ENCODE peak calls at places on chromosomes 1 and 21, in eight cellular contexts. One of them, this sample, is unnamed. For H3K4me1, the result is how much of the 10 kb centered on the place peaks cover.

GRCh38 chr1:234943801-234944402 is 184.7 kb downstream of the TOMM20 start:
- DNase-seq in uterus: no peak
- DNase-seq in adrenal gland: no peak
- DNase-seq in ovary: no peak
- DNase-seq in A549: no peak
- DNase-seq in endothelial cell of umbilical vein: no peak
- DNase-seq in GM12878: no peak
- DNase-seq in transverse colon: no peak
- DNase-seq in this sample: peak

GRCh38 chr1:44839561-44839960 is 3.5 kb downstream of the PTCH2 start:
- DNase-seq in adrenal gland: no peak
- DNase-seq in uterus: no peak
- DNase-seq in GM12878: no peak
- DNase-seq in A549: no peak
- DNase-seq in transverse colon: no peak
- DNase-seq in endothelial cell of umbilical vein: no peak
- DNase-seq in ovary: no peak
- DNase-seq in this sample: no peak

GRCh38 chr1:156768610-156769295 is 1.4 kb downstream of the PRCC start:
- DNase-seq in adrenal gland: no peak
- DNase-seq in endothelial cell of umbilical vein: no peak
- DNase-seq in ovary: no peak
- DNase-seq in GM12878: no peak
- DNase-seq in transverse colon: no peak
- DNase-seq in A549: no peak
- DNase-seq in uterus: no peak
- DNase-seq in this sample: no peak

GRCh38 chr1:85146972-85147359 is 53.9 kb downstream of the SYDE2 start:
- DNase-seq in uterus: no peak
- DNase-seq in endothelial cell of umbilical vein: no peak
- DNase-seq in adrenal gland: no peak
- DNase-seq in transverse colon: no peak
- DNase-seq in ovary: no peak
- DNase-seq in A549: no peak
- DNase-seq in GM12878: no peak
- DNase-seq in this sample: no peak

GRCh38 chr1:26471498-26472329 is 526 bp upstream of the HMGN2 start:
- DNase-seq in A549: peak
- DNase-seq in ovary: peak
- DNase-seq in GM12878: no peak
- DNase-seq in uterus: peak
- DNase-seq in endothelial cell of umbilical vein: peak
- DNase-seq in transverse colon: peak
- DNase-seq in adrenal gland: peak
- DNase-seq in this sample: peak

GRCh38 chr1:205061665-205062069 is 18.7 kb downstream of the CNTN2 start:
- DNase-seq in transverse colon: peak
- DNase-seq in uterus: peak
- DNase-seq in A549: peak
- DNase-seq in GM12878: peak
- DNase-seq in ovary: peak
- DNase-seq in endothelial cell of umbilical vein: peak
- DNase-seq in adrenal gland: peak
- DNase-seq in this sample: peak

GRCh38 chr1:218658899-218659298 is 313.8 kb downstream of the TGFB2 start:
- DNase-seq in ovary: no peak
- DNase-seq in endothelial cell of umbilical vein: peak
- DNase-seq in GM12878: no peak
- DNase-seq in uterus: no peak
- DNase-seq in transverse colon: no peak
- DNase-seq in A549: peak
- DNase-seq in adrenal gland: no peak
- DNase-seq in this sample: no peak

GRCh38 chr1:225541383-225541782 is 111.5 kb downstream of the ENAH start:
- DNase-seq in transverse colon: no peak
- DNase-seq in GM12878: no peak
- DNase-seq in endothelial cell of umbilical vein: no peak
- DNase-seq in adrenal gland: no peak
- DNase-seq in uterus: no peak
- DNase-seq in ovary: no peak
- DNase-seq in A549: no peak
- DNase-seq in this sample: no peak

GRCh38 chr21:35342440-35342839 is 293.3 kb upstream of the RUNX1 start:
- DNase-seq in endothelial cell of umbilical vein: no peak
- DNase-seq in uterus: no peak
- DNase-seq in ovary: no peak
- DNase-seq in transverse colon: no peak
- DNase-seq in A549: no peak
- DNase-seq in GM12878: peak
- DNase-seq in adrenal gland: no peak
- DNase-seq in this sample: no peak

GRCh38 chr1:26278303-26278702 is 1.6 kb upstream of the SH3BGRL3 start:
- DNase-seq in GM12878: no peak
- DNase-seq in ovary: no peak
- DNase-seq in transverse colon: peak
- DNase-seq in adrenal gland: no peak
- DNase-seq in A549: no peak
- DNase-seq in uterus: no peak
- DNase-seq in endothelial cell of umbilical vein: no peak
- DNase-seq in this sample: no peak

GRCh38 chr1:54888080-54888733 is 1.2 kb upstream of the DHCR24 start:
- DNase-seq in uterus: no peak
- DNase-seq in endothelial cell of umbilical vein: no peak
- DNase-seq in GM12878: no peak
- DNase-seq in ovary: no peak
- DNase-seq in A549: no peak
- DNase-seq in transverse colon: no peak
- DNase-seq in adrenal gland: no peak
- DNase-seq in this sample: peak

GRCh38 chr1:21870611-21871010 is 58.5 kb downstream of the LDLRAD2 start:
- DNase-seq in ovary: no peak
- DNase-seq in A549: no peak
- DNase-seq in endothelial cell of umbilical vein: no peak
- DNase-seq in GM12878: no peak
- DNase-seq in adrenal gland: no peak
- DNase-seq in transverse colon: no peak
- DNase-seq in uterus: no peak
- DNase-seq in this sample: no peak

GRCh38 chr1:203706444-203706843 is 58.5 kb upstream of the LAX1 start:
- DNase-seq in uterus: no peak
- DNase-seq in A549: no peak
- DNase-seq in transverse colon: no peak
- DNase-seq in GM12878: no peak
- DNase-seq in adrenal gland: no peak
- DNase-seq in endothelial cell of umbilical vein: no peak
- DNase-seq in ovary: no peak
- DNase-seq in this sample: no peak

GRCh38 chr1:42931108-42931539 is 27.5 kb downstream of the SLC2A1 start:
- DNase-seq in transverse colon: peak
- DNase-seq in adrenal gland: no peak
- DNase-seq in A549: peak
- DNase-seq in ovary: no peak
- DNase-seq in GM12878: peak
- DNase-seq in uterus: no peak
- DNase-seq in endothelial cell of umbilical vein: peak
- DNase-seq in this sample: peak

GRCh38 chr1:169340882-169341281 is 26.7 kb downstream of the NME7 start:
- DNase-seq in ovary: no peak
- DNase-seq in A549: no peak
- DNase-seq in uterus: no peak
- DNase-seq in transverse colon: no peak
- DNase-seq in GM12878: no peak
- DNase-seq in endothelial cell of umbilical vein: no peak
- DNase-seq in adrenal gland: no peak
- DNase-seq in this sample: no peak

GRCh38 chr1:60697204-60697994 is 385.0 kb upstream of the NFIA start:
- DNase-seq in A549: no peak
- DNase-seq in transverse colon: no peak
- DNase-seq in endothelial cell of umbilical vein: no peak
- DNase-seq in adrenal gland: no peak
- DNase-seq in GM12878: no peak
- DNase-seq in ovary: no peak
- DNase-seq in uterus: no peak
- DNase-seq in this sample: no peak

DNA sequence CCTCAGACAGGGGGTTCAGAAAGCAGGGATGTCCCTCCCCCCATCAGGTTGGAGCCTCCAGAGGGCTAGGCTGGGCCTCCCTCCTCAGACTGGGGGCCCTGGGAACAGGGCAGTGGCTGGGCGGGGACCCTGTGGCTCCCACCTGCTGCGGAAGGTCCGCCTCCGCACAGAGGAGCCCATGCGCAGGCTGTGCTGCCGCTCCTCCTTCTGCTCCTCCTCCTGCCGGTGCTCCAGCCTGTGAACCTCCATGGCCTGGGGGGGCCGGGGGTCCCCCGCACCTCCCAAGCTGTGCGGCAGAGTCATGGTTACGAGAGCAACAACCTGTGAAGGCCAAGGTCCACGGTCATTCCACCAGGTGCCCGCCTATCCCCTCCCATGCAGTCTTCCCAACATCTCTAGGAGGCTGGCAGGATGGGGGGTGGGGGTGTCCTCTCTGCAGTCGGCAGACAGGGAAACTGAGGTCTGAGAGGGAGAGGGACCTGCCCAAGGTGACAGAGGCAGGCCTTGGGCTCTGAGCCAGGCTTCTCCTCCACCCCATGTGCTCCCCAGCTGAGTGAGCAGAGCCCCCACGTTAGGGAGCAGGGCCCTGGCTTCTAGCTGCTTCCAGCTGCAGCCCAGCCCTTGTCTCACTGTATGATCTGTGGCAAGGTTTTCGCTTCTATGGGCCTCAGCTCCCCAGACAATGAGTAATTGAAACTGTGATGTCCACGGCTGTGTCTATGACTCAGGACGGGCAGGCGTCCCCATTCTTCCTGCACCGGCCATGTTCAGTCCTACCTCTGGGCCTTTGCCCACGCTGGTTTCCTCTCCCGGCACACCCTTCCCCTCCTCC is 3.4 kb downstream of the MYOM3 start:
- DNase-seq in GM12878: no peak
- DNase-seq in uterus: no peak
- DNase-seq in adrenal gland: peak
- DNase-seq in endothelial cell of umbilical vein: peak
- DNase-seq in A549: peak
- DNase-seq in ovary: no peak
- DNase-seq in transverse colon: peak
- DNase-seq in this sample: no peak
- TF ChIP-seq POLR2A in GM12878: no peak
- TF ChIP-seq POLR2A in uterus: no peak
- TF ChIP-seq POLR2A in adrenal gland: no peak
- TF ChIP-seq POLR2A in endothelial cell of umbilical vein: no peak
- TF ChIP-seq POLR2A in A549: peak
- TF ChIP-seq POLR2A in ovary: no peak
- TF ChIP-seq POLR2A in transverse colon: peak
- TF ChIP-seq POLR2A in this sample: no peak

GRCh38 chr1:101310484-101310883 is 73.7 kb downstream of the S1PR1 start:
- DNase-seq in adrenal gland: no peak
- DNase-seq in uterus: no peak
- DNase-seq in endothelial cell of umbilical vein: no peak
- DNase-seq in GM12878: no peak
- DNase-seq in ovary: no peak
- DNase-seq in transverse colon: no peak
- DNase-seq in A549: no peak
- DNase-seq in this sample: no peak
- H3K4me1 ChIP-seq in adrenal gland: under half
- H3K4me1 ChIP-seq in uterus: under half
- H3K4me1 ChIP-seq in endothelial cell of umbilical vein: under half
- H3K4me1 ChIP-seq in GM12878: half or more
- H3K4me1 ChIP-seq in ovary: under half
- H3K4me1 ChIP-seq in transverse colon: under half
- H3K4me1 ChIP-seq in A549: under half
- H3K4me1 ChIP-seq in this sample: under half

GRCh38 chr1:206504363-206504713 is 3.0 kb upstream of the RASSF5 start:
- DNase-seq in ovary: no peak
- DNase-seq in endothelial cell of umbilical vein: no peak
- DNase-seq in A549: no peak
- DNase-seq in uterus: no peak
- DNase-seq in adrenal gland: no peak
- DNase-seq in transverse colon: no peak
- DNase-seq in GM12878: no peak
- DNase-seq in this sample: no peak

GRCh38 chr1:206502403-206502802 is 4.9 kb upstream of the RASSF5 start:
- DNase-seq in uterus: no peak
- DNase-seq in ovary: no peak
- DNase-seq in GM12878: no peak
- DNase-seq in adrenal gland: no peak
- DNase-seq in endothelial cell of umbilical vein: no peak
- DNase-seq in A549: no peak
- DNase-seq in transverse colon: no peak
- DNase-seq in this sample: no peak

GRCh38 chr1:206502813-206503212 is 4.5 kb upstream of the RASSF5 start:
- DNase-seq in uterus: no peak
- DNase-seq in A549: no peak
- DNase-seq in ovary: no peak
- DNase-seq in transverse colon: no peak
- DNase-seq in adrenal gland: no peak
- DNase-seq in GM12878: no peak
- DNase-seq in endothelial cell of umbilical vein: no peak
- DNase-seq in this sample: no peak

GRCh38 chr1:206501881-206502280 is 5.5 kb upstream of the RASSF5 start:
- DNase-seq in endothelial cell of umbilical vein: no peak
- DNase-seq in A549: no peak
- DNase-seq in ovary: no peak
- DNase-seq in transverse colon: no peak
- DNase-seq in GM12878: no peak
- DNase-seq in adrenal gland: no peak
- DNase-seq in uterus: no peak
- DNase-seq in this sample: no peak

GRCh38 chr1:206503591-206504362 is 3.6 kb upstream of the RASSF5 start:
- DNase-seq in transverse colon: peak
- DNase-seq in GM12878: peak
- DNase-seq in A549: peak
- DNase-seq in ovary: no peak
- DNase-seq in adrenal gland: peak
- DNase-seq in endothelial cell of umbilical vein: peak
- DNase-seq in uterus: peak
- DNase-seq in this sample: no peak
- TF ChIP-seq POLR2A in transverse colon: no peak
- TF ChIP-seq POLR2A in GM12878: no peak
- TF ChIP-seq POLR2A in A549: no peak
- TF ChIP-seq POLR2A in ovary: no peak
- TF ChIP-seq POLR2A in adrenal gland: no peak
- TF ChIP-seq POLR2A in endothelial cell of umbilical vein: no peak
- TF ChIP-seq POLR2A in uterus: no peak
- TF ChIP-seq POLR2A in this sample: no peak

DNA sequence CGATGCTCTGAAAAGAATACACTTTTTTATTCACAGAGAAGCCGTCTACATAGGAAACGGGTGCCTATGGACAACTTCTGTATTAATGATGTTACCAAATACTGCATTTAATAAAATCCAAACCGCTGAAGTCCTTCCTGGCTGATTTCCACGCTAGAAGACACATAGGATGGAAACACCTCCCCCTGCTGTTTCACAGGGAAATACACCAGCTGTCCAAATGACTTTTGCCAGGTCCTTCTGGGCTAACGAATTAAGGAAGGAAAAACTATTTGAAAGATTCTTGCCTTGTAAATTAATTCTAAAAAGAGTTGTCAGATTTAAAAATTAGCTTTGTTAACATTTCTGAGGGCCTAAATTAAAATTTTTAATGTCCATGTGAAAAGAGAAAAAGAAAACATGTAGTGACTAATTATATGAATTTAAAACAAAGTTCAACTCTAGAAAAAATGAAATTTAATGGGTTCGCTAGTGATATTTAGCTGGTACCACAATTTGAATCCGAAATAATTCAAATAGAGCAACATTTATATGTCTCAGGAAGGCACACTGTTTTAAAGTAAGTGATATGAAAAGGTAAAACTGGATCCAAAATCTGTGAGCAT is 146.0 kb downstream of the RERE start:
- DNase-seq in endothelial cell of umbilical vein: peak
- DNase-seq in adrenal gland: peak
- DNase-seq in GM12878: no peak
- DNase-seq in ovary: no peak
- DNase-seq in uterus: peak
- DNase-seq in A549: peak
- DNase-seq in transverse colon: no peak
- DNase-seq in this sample: peak
- H3K4me1 ChIP-seq in endothelial cell of umbilical vein: under half
- H3K4me1 ChIP-seq in adrenal gland: half or more
- H3K4me1 ChIP-seq in GM12878: under half
- H3K4me1 ChIP-seq in ovary: under half
- H3K4me1 ChIP-seq in uterus: under half
- H3K4me1 ChIP-seq in A549: half or more
- H3K4me1 ChIP-seq in transverse colon: half or more
- H3K4me1 ChIP-seq in this sample: half or more